ENCODE peak calls at places on chromosome 20, in eight cellular contexts. One of them, this sample, is unnamed.

GRCh38 chr20:32019563-32020463 is 9.6 kb downstream of the CCM2L start:
- DNase-seq in right atrium auricular region: no peak
- DNase-seq in ovary: no peak
- DNase-seq in HCT116: no peak
- DNase-seq in Peyer's patch: no peak
- DNase-seq in gastrocnemius medialis: no peak
- DNase-seq in left ventricle myocardium inferior: no peak
- DNase-seq in tibial artery: peak; percentile 37
- DNase-seq in this sample: no peak

GRCh38 chr20:8043687-8044278 is 24.2 kb upstream of the TMX4 start:
- DNase-seq in right atrium auricular region: no peak
- DNase-seq in ovary: no peak
- DNase-seq in HCT116: peak; percentile 60
- DNase-seq in Peyer's patch: no peak
- DNase-seq in gastrocnemius medialis: no peak
- DNase-seq in left ventricle myocardium inferior: no peak
- DNase-seq in tibial artery: no peak
- DNase-seq in this sample: peak; percentile 44

GRCh38 chr20:45405566-45406259 is 2.4 kb upstream of the DBNDD2 start:
- DNase-seq in right atrium auricular region: no peak
- DNase-seq in ovary: peak; percentile 53
- DNase-seq in HCT116: no peak
- DNase-seq in Peyer's patch: peak; percentile 69
- DNase-seq in gastrocnemius medialis: no peak
- DNase-seq in left ventricle myocardium inferior: peak; percentile 60
- DNase-seq in tibial artery: peak; percentile 82
- DNase-seq in this sample: no peak

GRCh38 chr20:32855387-32855786 is 3.3 kb upstream of the EFCAB8 start:
- DNase-seq in right atrium auricular region: no peak
- DNase-seq in ovary: no peak
- DNase-seq in HCT116: no peak
- DNase-seq in Peyer's patch: no peak
- DNase-seq in gastrocnemius medialis: no peak
- DNase-seq in left ventricle myocardium inferior: no peak
- DNase-seq in tibial artery: no peak
- DNase-seq in this sample: no peak

GRCh38 chr20:4320284-4320683 is 304.9 kb upstream of the RNF24 start:
- DNase-seq in right atrium auricular region: peak; percentile 7
- DNase-seq in ovary: no peak
- DNase-seq in HCT116: no peak
- DNase-seq in Peyer's patch: no peak
- DNase-seq in gastrocnemius medialis: no peak
- DNase-seq in left ventricle myocardium inferior: no peak
- DNase-seq in tibial artery: no peak
- DNase-seq in this sample: no peak

GRCh38 chr20:54254596-54254995 is 46.7 kb downstream of the PFDN4 start:
- DNase-seq in right atrium auricular region: no peak
- DNase-seq in ovary: no peak
- DNase-seq in HCT116: no peak
- DNase-seq in Peyer's patch: no peak
- DNase-seq in gastrocnemius medialis: no peak
- DNase-seq in left ventricle myocardium inferior: no peak
- DNase-seq in tibial artery: no peak
- DNase-seq in this sample: no peak

GRCh38 chr20:63980317-63980805 is 571 bp upstream of the PRPF6 start:
- DNase-seq in right atrium auricular region: no peak
- DNase-seq in ovary: no peak
- DNase-seq in HCT116: no peak
- DNase-seq in Peyer's patch: no peak
- DNase-seq in gastrocnemius medialis: no peak
- DNase-seq in left ventricle myocardium inferior: no peak
- DNase-seq in tibial artery: no peak
- DNase-seq in this sample: no peak

GRCh38 chr20:20806121-20806820 is 93.8 kb upstream of the RALGAPA2 start:
- DNase-seq in right atrium auricular region: no peak
- DNase-seq in ovary: no peak
- DNase-seq in HCT116: no peak
- DNase-seq in Peyer's patch: no peak
- DNase-seq in gastrocnemius medialis: no peak
- DNase-seq in left ventricle myocardium inferior: no peak
- DNase-seq in tibial artery: no peak
- DNase-seq in this sample: no peak

GRCh38 chr20:61128701-61129655 is 123.1 kb upstream of the CDH4 start:
- DNase-seq in right atrium auricular region: no peak
- DNase-seq in ovary: no peak
- DNase-seq in HCT116: no peak
- DNase-seq in Peyer's patch: no peak
- DNase-seq in gastrocnemius medialis: no peak
- DNase-seq in left ventricle myocardium inferior: no peak
- DNase-seq in tibial artery: no peak
- DNase-seq in this sample: no peak

GRCh38 chr20:10432079-10432478 is 1.9 kb downstream of the MKKS start:
- DNase-seq in right atrium auricular region: no peak
- DNase-seq in ovary: no peak
- DNase-seq in HCT116: no peak
- DNase-seq in Peyer's patch: no peak
- DNase-seq in gastrocnemius medialis: no peak
- DNase-seq in left ventricle myocardium inferior: no peak
- DNase-seq in tibial artery: no peak
- DNase-seq in this sample: no peak

GRCh38 chr20:62219992-62220665 is at the start of gene HRH3:
- DNase-seq in right atrium auricular region: no peak
- DNase-seq in ovary: peak; percentile 74
- DNase-seq in HCT116: no peak
- DNase-seq in Peyer's patch: peak; percentile 71
- DNase-seq in gastrocnemius medialis: no peak
- DNase-seq in left ventricle myocardium inferior: no peak
- DNase-seq in tibial artery: no peak
- DNase-seq in this sample: no peak

GRCh38 chr20:3221398-3222226 is 12.3 kb downstream of the ITPA start:
- DNase-seq in right atrium auricular region: no peak
- DNase-seq in ovary: no peak
- DNase-seq in HCT116: no peak
- DNase-seq in Peyer's patch: peak; percentile 48
- DNase-seq in gastrocnemius medialis: peak; percentile 87
- DNase-seq in left ventricle myocardium inferior: no peak
- DNase-seq in tibial artery: no peak
- DNase-seq in this sample: no peak

GRCh38 chr20:22232923-22233322 is 351.4 kb downstream of the FOXA2 start:
- DNase-seq in right atrium auricular region: no peak
- DNase-seq in ovary: no peak
- DNase-seq in HCT116: no peak
- DNase-seq in Peyer's patch: no peak
- DNase-seq in gastrocnemius medialis: no peak
- DNase-seq in left ventricle myocardium inferior: no peak
- DNase-seq in tibial artery: no peak
- DNase-seq in this sample: no peak

GRCh38 chr20:22160254-22160653 is 424.1 kb downstream of the FOXA2 start:
- DNase-seq in right atrium auricular region: no peak
- DNase-seq in ovary: no peak
- DNase-seq in HCT116: no peak
- DNase-seq in Peyer's patch: no peak
- DNase-seq in gastrocnemius medialis: no peak
- DNase-seq in left ventricle myocardium inferior: no peak
- DNase-seq in tibial artery: no peak
- DNase-seq in this sample: no peak

GRCh38 chr20:58892126-58892931 is 39.8 kb downstream of the GNAS start:
- DNase-seq in right atrium auricular region: peak; percentile 77
- DNase-seq in ovary: peak; percentile 82
- DNase-seq in HCT116: no peak
- DNase-seq in Peyer's patch: peak; percentile 75
- DNase-seq in gastrocnemius medialis: peak; percentile 79
- DNase-seq in left ventricle myocardium inferior: peak; percentile 82
- DNase-seq in tibial artery: peak; percentile 89
- DNase-seq in this sample: no peak

GRCh38 chr20:32539063-32539816 is 45.9 kb downstream of the NOL4L start:
- DNase-seq in right atrium auricular region: no peak
- DNase-seq in ovary: no peak
- DNase-seq in HCT116: no peak
- DNase-seq in Peyer's patch: no peak
- DNase-seq in gastrocnemius medialis: no peak
- DNase-seq in left ventricle myocardium inferior: no peak
- DNase-seq in tibial artery: no peak
- DNase-seq in this sample: no peak

GRCh38 chr20:5842465-5842864 is 92.3 kb downstream of the SHLD1 start:
- DNase-seq in right atrium auricular region: no peak
- DNase-seq in ovary: no peak
- DNase-seq in HCT116: no peak
- DNase-seq in Peyer's patch: no peak
- DNase-seq in gastrocnemius medialis: no peak
- DNase-seq in left ventricle myocardium inferior: no peak
- DNase-seq in tibial artery: no peak
- DNase-seq in this sample: no peak

GRCh38 chr20:52601295-52601971 is 370.7 kb upstream of the TSHZ2 start:
- DNase-seq in right atrium auricular region: no peak
- DNase-seq in ovary: no peak
- DNase-seq in HCT116: no peak
- DNase-seq in Peyer's patch: no peak
- DNase-seq in gastrocnemius medialis: no peak
- DNase-seq in left ventricle myocardium inferior: no peak
- DNase-seq in tibial artery: no peak
- DNase-seq in this sample: no peak

GRCh38 chr20:47568019-47568418 is 66.3 kb downstream of the NCOA3 start:
- DNase-seq in right atrium auricular region: no peak
- DNase-seq in ovary: peak; percentile 45
- DNase-seq in HCT116: no peak
- DNase-seq in Peyer's patch: no peak
- DNase-seq in gastrocnemius medialis: no peak
- DNase-seq in left ventricle myocardium inferior: no peak
- DNase-seq in tibial artery: no peak
- DNase-seq in this sample: no peak
- H3K4me3 ChIP-seq in right atrium auricular region: no peak overlapping the region
- H3K4me3 ChIP-seq in ovary: no peak overlapping the region
- H3K4me3 ChIP-seq in HCT116: no peak overlapping the region
- H3K4me3 ChIP-seq in Peyer's patch: no peak overlapping the region
- H3K4me3 ChIP-seq in gastrocnemius medialis: no peak overlapping the region
- H3K4me3 ChIP-seq in left ventricle myocardium inferior: no peak overlapping the region
- H3K4me3 ChIP-seq in tibial artery: no peak overlapping the region
- H3K4me3 ChIP-seq in this sample: no peak overlapping the region

DNA sequence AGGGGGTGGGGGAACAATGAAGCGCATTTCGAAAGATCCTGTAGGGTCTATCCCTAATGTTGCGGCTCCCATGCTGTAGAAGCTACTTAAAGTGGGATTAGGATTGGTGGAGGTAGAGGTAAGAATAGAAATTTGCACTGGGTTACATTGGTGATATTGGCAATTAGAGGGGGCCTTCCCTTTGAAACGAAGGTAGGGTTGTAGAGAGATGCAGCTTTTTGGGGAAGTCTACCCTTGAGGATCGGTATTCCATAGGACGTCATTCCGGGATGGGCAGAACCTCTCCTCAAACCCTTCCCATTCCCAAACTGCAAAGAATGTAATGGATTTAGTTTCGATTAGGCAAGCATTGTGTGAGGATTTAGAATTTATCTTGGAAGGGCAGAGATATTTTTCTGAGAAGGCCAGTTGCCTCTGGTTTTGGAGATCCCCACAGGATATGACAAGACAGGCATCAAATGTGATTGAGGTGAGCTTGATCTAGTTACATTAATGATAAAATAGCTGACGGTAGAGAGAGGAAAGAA is 5.4 kb upstream of the ZNFX1 start:
- DNase-seq in right atrium auricular region: no peak
- DNase-seq in ovary: no peak
- DNase-seq in HCT116: no peak
- DNase-seq in Peyer's patch: no peak
- DNase-seq in gastrocnemius medialis: no peak
- DNase-seq in left ventricle myocardium inferior: no peak
- DNase-seq in tibial artery: no peak
- DNase-seq in this sample: no peak
- H3K9me3 ChIP-seq in right atrium auricular region: peaks cover 5% of the 10 kb centered on the region
- H3K9me3 ChIP-seq in ovary: peaks cover 4% of the 10 kb centered on the region
- H3K9me3 ChIP-seq in HCT116: no peaks in the 10 kb centered on the region
- H3K9me3 ChIP-seq in Peyer's patch: no peaks in the 10 kb centered on the region
- H3K9me3 ChIP-seq in gastrocnemius medialis: peaks cover 7% of the 10 kb centered on the region
- H3K9me3 ChIP-seq in left ventricle myocardium inferior: peaks cover 70% of the 10 kb centered on the region
- H3K9me3 ChIP-seq in tibial artery: peaks cover 33% of the 10 kb centered on the region
- H3K9me3 ChIP-seq in this sample: no peaks in the 10 kb centered on the region

DNA sequence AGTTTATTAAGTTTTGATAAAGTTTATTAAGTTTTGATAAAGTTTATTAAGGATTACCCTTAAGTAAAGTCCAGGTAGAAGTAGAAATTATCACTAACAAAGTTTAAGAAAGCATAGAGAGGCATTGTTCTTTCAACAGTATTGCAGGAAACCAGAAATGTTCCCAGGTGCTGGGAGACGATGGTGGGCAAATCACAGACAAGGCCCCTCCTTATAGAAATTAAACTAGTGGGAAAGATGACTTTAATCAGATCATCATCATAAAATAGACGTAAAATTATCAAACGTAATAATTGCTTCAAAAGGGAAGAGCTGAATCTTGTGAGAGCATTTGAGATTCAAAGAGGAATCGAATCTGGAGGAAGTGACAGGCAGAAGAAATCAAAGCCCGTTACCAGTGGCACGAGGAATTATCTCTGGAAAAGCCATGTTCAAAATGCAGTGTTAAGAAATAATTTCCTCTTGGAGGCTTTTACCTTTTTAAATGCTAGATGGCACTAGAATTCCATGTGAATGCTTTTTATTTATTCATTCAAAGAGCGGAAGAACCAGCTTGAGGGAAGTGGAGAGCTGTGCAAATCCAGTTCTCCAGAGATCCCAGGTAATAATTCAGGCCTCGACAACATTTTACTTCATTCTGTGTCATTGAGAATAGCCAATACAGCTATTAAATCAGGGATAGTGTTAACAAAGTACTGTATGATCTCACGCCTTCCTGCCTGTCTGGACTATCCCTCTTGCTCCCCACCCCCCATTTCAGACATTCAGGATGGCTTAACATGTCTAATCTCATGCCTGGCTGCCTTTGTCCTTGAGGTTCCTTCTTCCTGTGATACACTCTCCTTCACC is 1.0 kb upstream of the APMAP start:
- DNase-seq in right atrium auricular region: peak; percentile 54
- DNase-seq in ovary: no peak
- DNase-seq in HCT116: no peak
- DNase-seq in Peyer's patch: no peak
- DNase-seq in gastrocnemius medialis: no peak
- DNase-seq in left ventricle myocardium inferior: no peak
- DNase-seq in tibial artery: peak; percentile 20
- DNase-seq in this sample: no peak
- H3K27ac ChIP-seq in right atrium auricular region: peak overlapping the region; percentile 95
- H3K27ac ChIP-seq in ovary: peak overlapping the region; percentile 54
- H3K27ac ChIP-seq in HCT116: peak overlapping the region; percentile 71
- H3K27ac ChIP-seq in Peyer's patch: peak overlapping the region; percentile 95
- H3K27ac ChIP-seq in gastrocnemius medialis: peak overlapping the region; percentile 98
- H3K27ac ChIP-seq in left ventricle myocardium inferior: peak overlapping the region; percentile 96
- H3K27ac ChIP-seq in tibial artery: peak overlapping the region; percentile 94
- H3K27ac ChIP-seq in this sample: no peak overlapping the region

GRCh38 chr20:17504326-17504897 is 26.8 kb downstream of the BFSP1 start:
- DNase-seq in right atrium auricular region: no peak
- DNase-seq in ovary: peak; percentile 42
- DNase-seq in HCT116: no peak
- DNase-seq in Peyer's patch: no peak
- DNase-seq in gastrocnemius medialis: no peak
- DNase-seq in left ventricle myocardium inferior: no peak
- DNase-seq in tibial artery: no peak
- DNase-seq in this sample: no peak
- H3K4me3 ChIP-seq in right atrium auricular region: peak overlapping the region; percentile 52
- H3K4me3 ChIP-seq in ovary: peak overlapping the region; percentile 42
- H3K4me3 ChIP-seq in HCT116: no peak overlapping the region
- H3K4me3 ChIP-seq in Peyer's patch: peak overlapping the region; percentile 47
- H3K4me3 ChIP-seq in gastrocnemius medialis: peak overlapping the region; percentile 63
- H3K4me3 ChIP-seq in left ventricle myocardium inferior: peak overlapping the region; percentile 69
- H3K4me3 ChIP-seq in tibial artery: peak overlapping the region; percentile 57
- H3K4me3 ChIP-seq in this sample: no peak overlapping the region

This sample was measured in SK-N-MC.